ENCODE peak calls at places on chromosomes 16 and 17, in nine cellular contexts. Q, V, C, O, A, W, N, U and G are unnamed samples.

GRCh38 chr17:17500999-17501605 is 4.9 kb upstream of the RASD1 start:
- DNase-seq in Q (no peak), V (no peak), C (no peak), O (no peak), A (no peak), W (no peak), N (no peak), U (no peak), G (no peak)

GRCh38 chr16:67975321-67976105 is 4.8 kb downstream of the DPEP3 start:
- DNase-seq in Q (no peak), V (no peak), C (no peak), O (no peak), A (no peak), W (no peak), N (no peak), U (no peak), G (no peak)

GRCh38 chr16:75281826-75282225 is 30.4 kb upstream of the BCAR1 start:
- DNase-seq in Q (no peak), V (no peak), C (no peak), O (no peak), A (no peak), W (no peak), N (no peak), U (no peak), G (no peak)

GRCh38 chr17:40703652-40704051 is at the start of gene KRT24:
- DNase-seq in Q (no peak), V (no peak), C (no peak), O (no peak), A (peak; percentile 10), W (no peak), N (no peak), U (no peak), G (no peak)

GRCh38 chr16:11087691-11088431 is 143.5 kb downstream of the CLEC16A start:
- DNase-seq in Q (no peak), V (no peak), C (no peak), O (no peak), A (peak; percentile 71), W (no peak), N (no peak), U (no peak), G (no peak)

GRCh38 chr16:73549960-73550359 is 502.0 kb upstream of the ZFHX3 start:
- DNase-seq in Q (no peak), V (no peak), C (no peak), O (no peak), A (peak; percentile 29), W (no peak), N (no peak), U (no peak), G (no peak)

GRCh38 chr17:7046127-7046724 is 2.3 kb upstream of the SLC16A11 start:
- DNase-seq in Q (no peak), V (peak; percentile 90), C (no peak), O (peak; percentile 46), A (peak; percentile 78), W (no peak), N (peak; percentile 75), U (no peak), G (peak; percentile 36)

GRCh38 chr16:56600398-56600999 is 7.9 kb upstream of the MT2A start:
- DNase-seq in Q (peak; percentile 65), V (peak; percentile 57), C (peak; percentile 63), O (no peak), A (peak; percentile 55), W (no peak), N (peak; percentile 62), U (no peak), G (no peak)

GRCh38 chr17:79029327-79030009 is 5.5 kb downstream of the C1QTNF1 start:
- DNase-seq in Q (no peak), V (peak; percentile 13), C (no peak), O (no peak), A (no peak), W (no peak), N (no peak), U (no peak), G (no peak)

GRCh38 chr17:69269174-69269998 is 40.8 kb upstream of the ABCA10 start:
- DNase-seq in Q (no peak), V (no peak), C (peak; percentile 79), O (no peak), A (no peak), W (no peak), N (peak; percentile 33), U (no peak), G (no peak)

GRCh38 chr16:89142474-89143197 is 28.9 kb upstream of the CDH15 start:
- DNase-seq in Q (no peak), V (no peak), C (peak; percentile 11), O (no peak), A (no peak), W (no peak), N (no peak), U (no peak), G (no peak)

GRCh38 chr17:28405632-28406477 is at the start of gene SLC46A1:
- DNase-seq in Q (peak; percentile 23), V (peak; percentile 74), C (no peak), O (peak; percentile 73), A (peak; percentile 78), W (no peak), N (peak; percentile 39), U (peak; percentile 64), G (peak; percentile 63)

GRCh38 chr17:55161935-55162555 is 102.7 kb upstream of the HLF start:
- DNase-seq in Q (no peak), V (no peak), C (peak; percentile 79), O (no peak), A (peak; percentile 1), W (no peak), N (peak; percentile 53), U (no peak), G (no peak)

GRCh38 chr16:2174396-2175131 is 19.0 kb downstream of the TRAF7 start:
- DNase-seq in Q (no peak), V (no peak), C (no peak), O (no peak), A (no peak), W (no peak), N (no peak), U (no peak), G (no peak)

GRCh38 chr17:39699818-39700147 is at the start of gene ERBB2:
- DNase-seq in Q (no peak), V (peak; percentile 81), C (peak; percentile 73), O (peak; percentile 59), A (peak; percentile 90), W (no peak), N (peak; percentile 87), U (peak; percentile 68), G (no peak)
- H3K27ac ChIP-seq in Q (no peak within 1 kb of the TSS), V (peak within 1 kb of the TSS; percentile 96), C (peak within 1 kb of the TSS; percentile 51), O (peak within 1 kb of the TSS; percentile 34), A (peak within 1 kb of the TSS; percentile 20), W (peak within 1 kb of the TSS; percentile 97), N (peak within 1 kb of the TSS; percentile 75), U (peak within 1 kb of the TSS; percentile 90), G (no peak within 1 kb of the TSS)

GRCh38 chr17:44280383-44280782 is 12.4 kb upstream of the SLC4A1 start:
- DNase-seq in Q (no peak), V (no peak), C (no peak), O (no peak), A (no peak), W (no peak), N (no peak), U (no peak), G (no peak)

GRCh38 chr17:44283374-44284023 is 15.6 kb upstream of the SLC4A1 start:
- DNase-seq in Q (no peak), V (no peak), C (no peak), O (no peak), A (no peak), W (no peak), N (no peak), U (no peak), G (no peak)

GRCh38 chr17:44278006-44278405 is 10.1 kb upstream of the SLC4A1 start:
- DNase-seq in Q (no peak), V (no peak), C (no peak), O (no peak), A (no peak), W (no peak), N (no peak), U (no peak), G (no peak)

GRCh38 chr17:44281570-44281969 is 13.6 kb upstream of the SLC4A1 start:
- DNase-seq in Q (no peak), V (no peak), C (no peak), O (no peak), A (no peak), W (no peak), N (no peak), U (no peak), G (no peak)

DNA sequence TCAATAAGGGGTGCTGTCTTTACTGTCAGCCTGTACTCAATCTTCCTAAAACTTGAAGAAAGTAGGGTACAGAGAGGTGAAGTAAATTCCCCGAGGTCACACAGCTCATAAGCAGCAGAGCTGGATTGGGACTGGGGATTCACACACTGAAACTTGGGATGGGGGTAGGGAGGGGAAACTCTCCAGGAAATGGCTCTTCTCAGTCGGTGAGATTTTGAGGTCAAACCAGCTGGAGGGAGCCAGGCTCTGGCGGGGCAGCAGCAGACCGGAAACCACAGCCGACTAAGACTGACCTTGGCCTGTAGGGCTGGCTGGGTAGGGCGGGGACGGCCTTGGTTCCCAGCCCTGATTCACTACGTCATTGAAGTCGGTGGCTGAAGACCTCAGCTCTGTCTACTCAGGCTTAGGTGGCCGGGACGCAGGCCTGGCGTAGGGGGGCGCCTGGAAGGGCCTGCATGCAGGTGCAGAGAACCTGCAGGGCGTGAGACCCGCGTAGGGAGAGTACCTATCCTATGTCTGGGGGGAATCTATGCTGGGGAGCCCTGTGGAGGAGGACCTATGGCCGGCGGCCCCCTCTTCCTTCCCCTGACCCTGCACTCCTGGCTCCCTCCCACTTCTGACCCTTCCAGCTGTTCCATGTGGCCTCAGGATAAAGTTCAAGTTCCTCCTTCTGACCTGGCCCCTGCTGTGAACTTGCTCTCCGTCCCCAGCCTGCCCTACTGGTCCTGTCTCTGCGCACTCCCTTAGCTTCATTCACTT is 11.8 kb upstream of the SLC4A1 start:
- DNase-seq in Q (peak; percentile 58), V (peak; percentile 82), C (peak; percentile 86), O (peak; percentile 74), A (peak; percentile 89), W (no peak), N (peak; percentile 31), U (peak; percentile 78), G (peak; percentile 56)
- H3K27ac ChIP-seq in Q (peak overlapping the region; percentile 61), V (peak overlapping the region; percentile 75), C (peak overlapping the region; percentile 49), O (peak overlapping the region; percentile 49), A (no peak overlapping the region), W (peak overlapping the region; percentile 68), N (peak overlapping the region; percentile 12), U (peak overlapping the region; percentile 82), G (peak overlapping the region; percentile 18)

DNA sequence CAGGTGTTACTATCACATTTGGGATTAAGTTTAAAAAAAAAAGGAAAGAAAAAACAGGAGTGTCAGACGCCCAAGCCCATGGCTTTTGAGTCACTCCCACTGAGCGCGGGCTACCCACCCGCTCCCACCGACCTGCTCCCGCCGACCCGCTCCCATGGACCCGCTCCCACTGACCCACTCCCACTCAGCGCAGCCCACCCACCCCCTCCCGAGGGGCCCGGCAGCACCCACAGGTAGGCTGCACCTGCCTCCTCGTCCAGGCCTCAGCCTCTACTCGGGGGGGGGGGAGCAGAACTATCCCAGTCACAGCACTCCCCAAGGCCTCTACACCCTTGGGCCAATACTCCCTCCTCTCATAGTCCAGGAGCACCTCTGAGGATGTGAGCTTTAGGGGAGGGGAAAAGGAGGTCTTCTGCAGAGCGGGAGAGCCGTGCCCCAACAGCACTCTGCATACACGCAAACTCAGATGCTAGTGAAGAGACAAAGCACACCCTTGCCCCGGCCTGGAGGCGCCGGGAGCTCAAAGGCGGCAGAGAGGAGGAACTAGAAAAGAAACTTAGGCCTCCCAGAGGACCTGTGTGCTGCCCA is 2.9 kb downstream of the CLUH start:
- DNase-seq in Q (no peak), V (no peak), C (no peak), O (no peak), A (no peak), W (no peak), N (no peak), U (no peak), G (no peak)
- H3K27ac ChIP-seq in Q (peak overlapping the region; percentile 3), V (peak overlapping the region; percentile 96), C (no peak overlapping the region), O (peak overlapping the region; percentile 76), A (no peak overlapping the region), W (peak overlapping the region; percentile 96), N (peak overlapping the region; percentile 85), U (peak overlapping the region; percentile 97), G (peak overlapping the region; percentile 82)

GRCh38 chr17:56937688-56938087 is 23.2 kb downstream of the COIL start:
- DNase-seq in Q (no peak), V (no peak), C (no peak), O (no peak), A (no peak), W (no peak), N (no peak), U (no peak), G (no peak)
- H3K27ac ChIP-seq in Q (no peak overlapping the region), V (peak overlapping the region; percentile 20), C (no peak overlapping the region), O (peak overlapping the region; percentile 19), A (no peak overlapping the region), W (peak overlapping the region; percentile 69), N (no peak overlapping the region), U (peak overlapping the region; percentile 69), G (no peak overlapping the region)